ENCODE peak calls at places on chromosome 16, in four cellular contexts. B, N, O and J are unnamed samples.

GRCh38 chr16:81997738-81998137 is 13.5 kb downstream of the SDR42E1 start:
- DNase-seq in B (no peak), O (peak; percentile 64), N (no peak), J (no peak)

GRCh38 chr16:54509406-54509931 is 222.9 kb upstream of the IRX3 start:
- DNase-seq in B (no peak), O (no peak), N (no peak), J (no peak)

GRCh38 chr16:19033761-19034160 is 33.7 kb upstream of the COQ7 start:
- DNase-seq in N (no peak), O (no peak), B (no peak), J (no peak)

GRCh38 chr16:48194828-48195566 is 39.2 kb upstream of the ABCC12 start:
- DNase-seq in N (no peak), B (no peak), O (peak; percentile 86), J (no peak)

GRCh38 chr16:82524939-82525338 is 101.8 kb upstream of the CDH13 start:
- DNase-seq in B (no peak), N (no peak), O (peak; percentile 88), J (no peak)

GRCh38 chr16:82037666-82038065 is 2.6 kb downstream of the HSD17B2 start:
- DNase-seq in B (no peak), N (no peak), O (no peak), J (no peak)

GRCh38 chr16:19829844-19830703 is 54.6 kb downstream of the GPRC5B start:
- DNase-seq in B (no peak), O (no peak), N (no peak), J (no peak)

GRCh38 chr16:65793781-65794180 is 572.7 kb upstream of the CDH5 start:
- DNase-seq in N (no peak), B (no peak), O (no peak), J (no peak)

GRCh38 chr16:49018259-49018931 is 263.2 kb downstream of the CBLN1 start:
- DNase-seq in N (no peak), B (no peak), O (no peak), J (no peak)

GRCh38 chr16:57537596-57538234 is 1.3 kb upstream of the CCDC102A start:
- DNase-seq in O (no peak), N (no peak), B (no peak), J (no peak)

GRCh38 chr16:65767125-65767524 is 599.4 kb upstream of the CDH5 start:
- DNase-seq in N (no peak), O (no peak), B (peak; percentile 12), J (no peak)

GRCh38 chr16:6247771-6248170 is 1084.9 kb upstream of the RBFOX1 start:
- DNase-seq in B (no peak), O (no peak), N (no peak), J (no peak)

GRCh38 chr16:11255737-11256656 is at the start of gene SOCS1:
- DNase-seq in O (peak; percentile 78), N (peak; percentile 95), B (peak; percentile 93), J (peak; percentile 47)

GRCh38 chr16:83849434-83849833 is 41.7 kb downstream of the HSBP1 start:
- DNase-seq in N (no peak), O (no peak), B (no peak), J (no peak)

GRCh38 chr16:68642436-68643064 is 2.6 kb upstream of the CDH3 start:
- DNase-seq in B (no peak), N (peak; percentile 72), O (no peak), J (no peak)
- TF ChIP-seq ELF1 in B (no peak), N (no peak), O (no peak), J (no peak)

GRCh38 chr16:85028638-85029412 is 1.2 kb downstream of the KIAA0513 start:
- DNase-seq in N (no peak), O (no peak), B (no peak), J (no peak)
- TF ChIP-seq RAD21 in N (no peak), O (no peak), B (no peak), J (no peak)

DNA sequence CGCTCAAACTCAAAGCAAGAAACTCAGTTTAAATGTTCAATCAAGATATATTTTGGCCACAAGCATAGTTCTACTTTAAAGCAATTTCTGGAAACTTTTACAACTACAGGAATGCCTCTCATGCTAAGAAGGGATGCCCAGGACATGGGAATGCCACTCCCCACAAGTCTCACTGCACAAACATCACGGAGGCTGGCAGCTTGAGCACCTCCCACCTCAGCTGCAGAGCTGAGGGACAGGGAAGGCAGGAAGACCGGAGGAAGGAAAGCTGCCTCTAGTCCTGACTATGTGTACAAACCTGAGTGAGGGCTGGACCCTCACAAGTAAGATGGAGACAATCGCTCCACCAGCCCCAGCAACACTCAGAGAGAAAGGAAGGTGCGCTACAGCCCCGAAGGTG is 5.3 kb downstream of the AXIN1 start:
- DNase-seq in B (no peak), N (no peak), O (no peak), J (no peak)
- H3K4me2 ChIP-seq in B (no peak overlapping the region), N (no peak overlapping the region), O (no peak overlapping the region), J (no peak overlapping the region)

GRCh38 chr16:88771294-88771772 is 13.7 kb downstream of the PIEZO1 start:
- DNase-seq in O (no peak), N (no peak), B (no peak), J (no peak)

GRCh38 chr16:88774544-88775393 is 10.3 kb downstream of the PIEZO1 start:
- DNase-seq in B (no peak), N (no peak), O (no peak), J (no peak)

GRCh38 chr16:88775825-88776224 is 9.2 kb downstream of the PIEZO1 start:
- DNase-seq in N (no peak), O (no peak), B (no peak), J (no peak)

GRCh38 chr16:88772871-88773811 is 11.9 kb downstream of the PIEZO1 start:
- DNase-seq in N (no peak), B (peak; percentile 71), O (no peak), J (no peak)

GRCh38 chr16:88773812-88774291 is 11.2 kb downstream of the PIEZO1 start:
- DNase-seq in O (no peak), N (no peak), B (peak; percentile 93), J (no peak)
- TF ChIP-seq ELF1 in O (no peak), N (no peak), B (peak; percentile 36), J (no peak)

DNA sequence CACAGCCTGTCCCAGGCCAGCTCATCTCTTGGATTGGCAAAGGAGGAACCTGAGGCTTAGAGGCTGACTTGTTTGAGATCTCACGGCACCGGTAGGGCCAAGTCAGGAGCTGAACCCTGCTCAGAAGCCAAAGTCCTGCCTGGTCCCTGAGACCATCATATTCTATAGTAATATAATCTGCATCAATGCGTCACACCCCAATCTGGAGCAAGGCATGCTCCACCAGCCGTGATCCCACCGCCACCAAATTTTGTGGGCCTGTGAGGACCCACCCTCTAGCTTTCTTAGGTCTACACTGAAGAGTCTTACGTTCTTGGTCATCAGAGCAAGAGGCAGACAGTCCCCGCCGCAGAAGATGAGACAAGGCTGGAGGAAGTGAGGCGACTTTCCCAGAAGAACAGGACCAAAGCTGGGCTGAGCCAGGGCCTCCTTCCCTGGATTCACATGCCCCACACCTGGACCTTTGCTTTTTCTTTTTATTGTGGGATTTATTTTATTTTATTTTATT is 2.7 kb downstream of the SULT1A1 start:
- DNase-seq in N (no peak), B (no peak), O (no peak), J (no peak)
- TF ChIP-seq RAD21 in N (no peak), B (no peak), O (no peak), J (no peak)